ENCODE peak calls at places on chromosomes 12 and 14, in ten cellular contexts. One of them, this sample, is unnamed.
A peak's percentile ranks its signal among the peaks of the same experiment; 100 is the strongest.

GRCh38 chr14:21185506-21185905 is 29.6 kb upstream of the OR5AU1 start:
- DNase-seq in NCI-H146: no peak
- DNase-seq in H4: no peak
- DNase-seq in GM03348: peak; percentile 27
- DNase-seq in left colon: no peak
- DNase-seq in astrocyte: no peak
- DNase-seq in cardiac muscle cell: peak; percentile 78
- DNase-seq in sciatic nerve: no peak
- DNase-seq in stimulated activated CD4-positive, alpha-beta T cell treated with anti-CD3 and anti-CD28 coated beads, Interleukin-1b, Interleukin-23, amount 100 ng/mL, for 24 hours: no peak
- DNase-seq in D341Med: no peak
- DNase-seq in this sample: no peak

GRCh38 chr12:121238086-121238485 is 28.2 kb downstream of the P2RX4 start:
- DNase-seq in astrocyte: no peak
- DNase-seq in stimulated activated CD4-positive, alpha-beta T cell treated with anti-CD3 and anti-CD28 coated beads, Interleukin-1b, Interleukin-23, amount 100 ng/mL, for 24 hours: no peak
- DNase-seq in H4: no peak
- DNase-seq in GM03348: no peak
- DNase-seq in NCI-H146: peak; percentile 55
- DNase-seq in cardiac muscle cell: no peak
- DNase-seq in sciatic nerve: no peak
- DNase-seq in D341Med: no peak
- DNase-seq in left colon: no peak
- DNase-seq in this sample: no peak

GRCh38 chr12:46964496-46965098 is 114.8 kb upstream of the PCED1B start:
- DNase-seq in cardiac muscle cell: peak; percentile 78
- DNase-seq in stimulated activated CD4-positive, alpha-beta T cell treated with anti-CD3 and anti-CD28 coated beads, Interleukin-1b, Interleukin-23, amount 100 ng/mL, for 24 hours: no peak
- DNase-seq in NCI-H146: no peak
- DNase-seq in sciatic nerve: no peak
- DNase-seq in GM03348: peak; percentile 79
- DNase-seq in H4: peak; percentile 14
- DNase-seq in left colon: no peak
- DNase-seq in D341Med: no peak
- DNase-seq in astrocyte: peak; percentile 84
- DNase-seq in this sample: no peak

GRCh38 chr12:124543591-124544310 is 23.7 kb downstream of the NCOR2 start:
- DNase-seq in left colon: no peak
- DNase-seq in astrocyte: peak; percentile 52
- DNase-seq in NCI-H146: peak; percentile 76
- DNase-seq in H4: no peak
- DNase-seq in sciatic nerve: no peak
- DNase-seq in D341Med: peak; percentile 82
- DNase-seq in stimulated activated CD4-positive, alpha-beta T cell treated with anti-CD3 and anti-CD28 coated beads, Interleukin-1b, Interleukin-23, amount 100 ng/mL, for 24 hours: no peak
- DNase-seq in cardiac muscle cell: no peak
- DNase-seq in GM03348: no peak
- DNase-seq in this sample: peak; percentile 47

GRCh38 chr14:28297559-28297958 is 469.0 kb upstream of the FOXG1 start:
- DNase-seq in left colon: no peak
- DNase-seq in H4: no peak
- DNase-seq in GM03348: no peak
- DNase-seq in astrocyte: peak; percentile 58
- DNase-seq in stimulated activated CD4-positive, alpha-beta T cell treated with anti-CD3 and anti-CD28 coated beads, Interleukin-1b, Interleukin-23, amount 100 ng/mL, for 24 hours: no peak
- DNase-seq in D341Med: no peak
- DNase-seq in sciatic nerve: no peak
- DNase-seq in cardiac muscle cell: peak; percentile 43
- DNase-seq in NCI-H146: no peak
- DNase-seq in this sample: no peak

GRCh38 chr12:112848972-112849371 is 57.4 kb downstream of the RPH3A start:
- DNase-seq in left colon: no peak
- DNase-seq in D341Med: no peak
- DNase-seq in sciatic nerve: no peak
- DNase-seq in cardiac muscle cell: no peak
- DNase-seq in NCI-H146: peak; percentile 29
- DNase-seq in H4: no peak
- DNase-seq in stimulated activated CD4-positive, alpha-beta T cell treated with anti-CD3 and anti-CD28 coated beads, Interleukin-1b, Interleukin-23, amount 100 ng/mL, for 24 hours: no peak
- DNase-seq in astrocyte: no peak
- DNase-seq in GM03348: no peak
- DNase-seq in this sample: peak; percentile 49

GRCh38 chr14:90536092-90536491 is 139.3 kb downstream of the CALM1 start:
- DNase-seq in NCI-H146: no peak
- DNase-seq in GM03348: no peak
- DNase-seq in sciatic nerve: no peak
- DNase-seq in astrocyte: peak; percentile 23
- DNase-seq in stimulated activated CD4-positive, alpha-beta T cell treated with anti-CD3 and anti-CD28 coated beads, Interleukin-1b, Interleukin-23, amount 100 ng/mL, for 24 hours: no peak
- DNase-seq in D341Med: no peak
- DNase-seq in left colon: no peak
- DNase-seq in H4: no peak
- DNase-seq in cardiac muscle cell: peak; percentile 65
- DNase-seq in this sample: no peak

GRCh38 chr14:21278632-21279031 is 1.3 kb upstream of the RPGRIP1 start:
- DNase-seq in D341Med: no peak
- DNase-seq in stimulated activated CD4-positive, alpha-beta T cell treated with anti-CD3 and anti-CD28 coated beads, Interleukin-1b, Interleukin-23, amount 100 ng/mL, for 24 hours: no peak
- DNase-seq in GM03348: no peak
- DNase-seq in sciatic nerve: no peak
- DNase-seq in NCI-H146: no peak
- DNase-seq in H4: no peak
- DNase-seq in left colon: no peak
- DNase-seq in astrocyte: no peak
- DNase-seq in cardiac muscle cell: no peak
- DNase-seq in this sample: no peak

GRCh38 chr12:108782971-108783370 is 51.7 kb upstream of the CORO1C start:
- DNase-seq in H4: no peak
- DNase-seq in NCI-H146: no peak
- DNase-seq in left colon: no peak
- DNase-seq in cardiac muscle cell: no peak
- DNase-seq in stimulated activated CD4-positive, alpha-beta T cell treated with anti-CD3 and anti-CD28 coated beads, Interleukin-1b, Interleukin-23, amount 100 ng/mL, for 24 hours: no peak
- DNase-seq in GM03348: no peak
- DNase-seq in astrocyte: no peak
- DNase-seq in sciatic nerve: no peak
- DNase-seq in D341Med: no peak
- DNase-seq in this sample: no peak

GRCh38 chr12:117261267-117261666 is 71.0 kb upstream of the FBXO21 start:
- DNase-seq in GM03348: no peak
- DNase-seq in cardiac muscle cell: no peak
- DNase-seq in NCI-H146: no peak
- DNase-seq in sciatic nerve: no peak
- DNase-seq in stimulated activated CD4-positive, alpha-beta T cell treated with anti-CD3 and anti-CD28 coated beads, Interleukin-1b, Interleukin-23, amount 100 ng/mL, for 24 hours: no peak
- DNase-seq in D341Med: no peak
- DNase-seq in H4: no peak
- DNase-seq in astrocyte: peak; percentile 8
- DNase-seq in left colon: no peak
- DNase-seq in this sample: no peak

GRCh38 chr12:121894633-121895032 is 6.0 kb downstream of the PSMD9 start:
- DNase-seq in sciatic nerve: no peak
- DNase-seq in H4: no peak
- DNase-seq in left colon: no peak
- DNase-seq in astrocyte: peak; percentile 41
- DNase-seq in D341Med: peak; percentile 57
- DNase-seq in NCI-H146: peak; percentile 34
- DNase-seq in GM03348: peak; percentile 18
- DNase-seq in cardiac muscle cell: peak; percentile 54
- DNase-seq in stimulated activated CD4-positive, alpha-beta T cell treated with anti-CD3 and anti-CD28 coated beads, Interleukin-1b, Interleukin-23, amount 100 ng/mL, for 24 hours: no peak
- DNase-seq in this sample: no peak

GRCh38 chr12:31874961-31875608 is 84.1 kb upstream of the RESF1 start:
- DNase-seq in NCI-H146: no peak
- DNase-seq in D341Med: no peak
- DNase-seq in astrocyte: peak; percentile 75
- DNase-seq in H4: peak; percentile 85
- DNase-seq in left colon: peak; percentile 33
- DNase-seq in cardiac muscle cell: peak; percentile 91
- DNase-seq in GM03348: peak; percentile 60
- DNase-seq in sciatic nerve: no peak
- DNase-seq in stimulated activated CD4-positive, alpha-beta T cell treated with anti-CD3 and anti-CD28 coated beads, Interleukin-1b, Interleukin-23, amount 100 ng/mL, for 24 hours: peak; percentile 49
- DNase-seq in this sample: no peak

GRCh38 chr12:92628476-92628875 is 74.3 kb upstream of the PLEKHG7 start:
- DNase-seq in NCI-H146: no peak
- DNase-seq in GM03348: no peak
- DNase-seq in stimulated activated CD4-positive, alpha-beta T cell treated with anti-CD3 and anti-CD28 coated beads, Interleukin-1b, Interleukin-23, amount 100 ng/mL, for 24 hours: no peak
- DNase-seq in cardiac muscle cell: no peak
- DNase-seq in sciatic nerve: no peak
- DNase-seq in astrocyte: peak; percentile 71
- DNase-seq in D341Med: no peak
- DNase-seq in H4: no peak
- DNase-seq in left colon: no peak
- DNase-seq in this sample: no peak

GRCh38 chr12:18430425-18431048 is 169.2 kb downstream of the PIK3C2G start:
- DNase-seq in stimulated activated CD4-positive, alpha-beta T cell treated with anti-CD3 and anti-CD28 coated beads, Interleukin-1b, Interleukin-23, amount 100 ng/mL, for 24 hours: no peak
- DNase-seq in astrocyte: peak; percentile 25
- DNase-seq in sciatic nerve: no peak
- DNase-seq in NCI-H146: peak; percentile 88
- DNase-seq in H4: peak; percentile 43
- DNase-seq in left colon: peak; percentile 13
- DNase-seq in D341Med: peak; percentile 63
- DNase-seq in GM03348: peak; percentile 74
- DNase-seq in cardiac muscle cell: peak; percentile 77
- DNase-seq in this sample: peak; percentile 35

GRCh38 chr12:24888813-24889212 is 60.1 kb downstream of the BCAT1 start:
- DNase-seq in stimulated activated CD4-positive, alpha-beta T cell treated with anti-CD3 and anti-CD28 coated beads, Interleukin-1b, Interleukin-23, amount 100 ng/mL, for 24 hours: no peak
- DNase-seq in astrocyte: no peak
- DNase-seq in cardiac muscle cell: no peak
- DNase-seq in D341Med: no peak
- DNase-seq in GM03348: no peak
- DNase-seq in H4: no peak
- DNase-seq in NCI-H146: no peak
- DNase-seq in sciatic nerve: no peak
- DNase-seq in left colon: no peak
- DNase-seq in this sample: no peak

GRCh38 chr14:69298131-69299071 is 38.4 kb downstream of the GALNT16 start:
- DNase-seq in H4: no peak
- DNase-seq in D341Med: no peak
- DNase-seq in NCI-H146: no peak
- DNase-seq in sciatic nerve: peak; percentile 59
- DNase-seq in left colon: no peak
- DNase-seq in cardiac muscle cell: no peak
- DNase-seq in stimulated activated CD4-positive, alpha-beta T cell treated with anti-CD3 and anti-CD28 coated beads, Interleukin-1b, Interleukin-23, amount 100 ng/mL, for 24 hours: no peak
- DNase-seq in GM03348: no peak
- DNase-seq in astrocyte: no peak
- DNase-seq in this sample: peak; percentile 3

GRCh38 chr12:12070674-12071661 is at the start of gene BCL2L14:
- DNase-seq in GM03348: no peak
- DNase-seq in NCI-H146: peak; percentile 74
- DNase-seq in H4: no peak
- DNase-seq in D341Med: no peak
- DNase-seq in cardiac muscle cell: no peak
- DNase-seq in astrocyte: peak; percentile 12
- DNase-seq in sciatic nerve: no peak
- DNase-seq in stimulated activated CD4-positive, alpha-beta T cell treated with anti-CD3 and anti-CD28 coated beads, Interleukin-1b, Interleukin-23, amount 100 ng/mL, for 24 hours: no peak
- DNase-seq in left colon: peak; percentile 26
- DNase-seq in this sample: no peak

GRCh38 chr12:93707836-93708235 is 30.7 kb downstream of the CRADD start:
- DNase-seq in left colon: no peak
- DNase-seq in GM03348: no peak
- DNase-seq in cardiac muscle cell: no peak
- DNase-seq in D341Med: no peak
- DNase-seq in NCI-H146: no peak
- DNase-seq in sciatic nerve: no peak
- DNase-seq in astrocyte: peak; percentile 78
- DNase-seq in H4: no peak
- DNase-seq in stimulated activated CD4-positive, alpha-beta T cell treated with anti-CD3 and anti-CD28 coated beads, Interleukin-1b, Interleukin-23, amount 100 ng/mL, for 24 hours: no peak
- DNase-seq in this sample: no peak

GRCh38 chr12:116389326-116389725 is 111.8 kb upstream of the MED13L start:
- DNase-seq in sciatic nerve: no peak
- DNase-seq in NCI-H146: no peak
- DNase-seq in astrocyte: no peak
- DNase-seq in cardiac muscle cell: no peak
- DNase-seq in left colon: no peak
- DNase-seq in D341Med: no peak
- DNase-seq in H4: no peak
- DNase-seq in stimulated activated CD4-positive, alpha-beta T cell treated with anti-CD3 and anti-CD28 coated beads, Interleukin-1b, Interleukin-23, amount 100 ng/mL, for 24 hours: no peak
- DNase-seq in GM03348: no peak
- DNase-seq in this sample: no peak

GRCh38 chr12:53595212-53595611 is 31.0 kb downstream of the ATF7 start:
- DNase-seq in D341Med: no peak
- DNase-seq in astrocyte: no peak
- DNase-seq in GM03348: no peak
- DNase-seq in NCI-H146: no peak
- DNase-seq in cardiac muscle cell: no peak
- DNase-seq in sciatic nerve: no peak
- DNase-seq in stimulated activated CD4-positive, alpha-beta T cell treated with anti-CD3 and anti-CD28 coated beads, Interleukin-1b, Interleukin-23, amount 100 ng/mL, for 24 hours: no peak
- DNase-seq in left colon: no peak
- DNase-seq in H4: no peak
- DNase-seq in this sample: no peak

GRCh38 chr12:108852674-108853073 is 4.7 kb downstream of the SSH1 start:
- DNase-seq in left colon: no peak
- DNase-seq in H4: no peak
- DNase-seq in GM03348: no peak
- DNase-seq in sciatic nerve: no peak
- DNase-seq in D341Med: no peak
- DNase-seq in stimulated activated CD4-positive, alpha-beta T cell treated with anti-CD3 and anti-CD28 coated beads, Interleukin-1b, Interleukin-23, amount 100 ng/mL, for 24 hours: no peak
- DNase-seq in astrocyte: peak; percentile 44
- DNase-seq in NCI-H146: no peak
- DNase-seq in cardiac muscle cell: peak; percentile 79
- DNase-seq in this sample: no peak

GRCh38 chr14:93951798-93952540 is 24.4 kb downstream of the ASB2 start:
- DNase-seq in astrocyte: peak; percentile 13
- DNase-seq in D341Med: no peak
- DNase-seq in cardiac muscle cell: no peak
- DNase-seq in left colon: no peak
- DNase-seq in GM03348: no peak
- DNase-seq in sciatic nerve: no peak
- DNase-seq in NCI-H146: no peak
- DNase-seq in H4: no peak
- DNase-seq in stimulated activated CD4-positive, alpha-beta T cell treated with anti-CD3 and anti-CD28 coated beads, Interleukin-1b, Interleukin-23, amount 100 ng/mL, for 24 hours: no peak
- DNase-seq in this sample: no peak

GRCh38 chr14:103161054-103161397 is 37.8 kb downstream of the TNFAIP2 start:
- DNase-seq in GM03348: peak; percentile 53
- DNase-seq in sciatic nerve: no peak
- DNase-seq in stimulated activated CD4-positive, alpha-beta T cell treated with anti-CD3 and anti-CD28 coated beads, Interleukin-1b, Interleukin-23, amount 100 ng/mL, for 24 hours: no peak
- DNase-seq in H4: peak; percentile 55
- DNase-seq in left colon: no peak
- DNase-seq in D341Med: no peak
- DNase-seq in cardiac muscle cell: peak; percentile 50
- DNase-seq in astrocyte: peak; percentile 5
- DNase-seq in NCI-H146: no peak
- DNase-seq in this sample: no peak

GRCh38 chr12:92078167-92079053 is 67.2 kb downstream of the BTG1 start:
- DNase-seq in astrocyte: peak; percentile 91
- DNase-seq in D341Med: no peak
- DNase-seq in GM03348: peak; percentile 73
- DNase-seq in stimulated activated CD4-positive, alpha-beta T cell treated with anti-CD3 and anti-CD28 coated beads, Interleukin-1b, Interleukin-23, amount 100 ng/mL, for 24 hours: no peak
- DNase-seq in left colon: no peak
- DNase-seq in sciatic nerve: no peak
- DNase-seq in cardiac muscle cell: peak; percentile 91
- DNase-seq in NCI-H146: no peak
- DNase-seq in H4: peak; percentile 56
- DNase-seq in this sample: no peak

GRCh38 chr12:63440063-63440462 is 228.2 kb downstream of the DPY19L2 start:
- DNase-seq in D341Med: no peak
- DNase-seq in cardiac muscle cell: no peak
- DNase-seq in left colon: no peak
- DNase-seq in sciatic nerve: no peak
- DNase-seq in stimulated activated CD4-positive, alpha-beta T cell treated with anti-CD3 and anti-CD28 coated beads, Interleukin-1b, Interleukin-23, amount 100 ng/mL, for 24 hours: no peak
- DNase-seq in NCI-H146: peak; percentile 66
- DNase-seq in GM03348: no peak
- DNase-seq in H4: no peak
- DNase-seq in astrocyte: peak; percentile 0
- DNase-seq in this sample: peak; percentile 29

GRCh38 chr14:69719501-69719951 is 47.4 kb upstream of the SRSF5 start:
- DNase-seq in sciatic nerve: no peak
- DNase-seq in D341Med: no peak
- DNase-seq in NCI-H146: no peak
- DNase-seq in GM03348: peak; percentile 88
- DNase-seq in astrocyte: peak; percentile 95
- DNase-seq in stimulated activated CD4-positive, alpha-beta T cell treated with anti-CD3 and anti-CD28 coated beads, Interleukin-1b, Interleukin-23, amount 100 ng/mL, for 24 hours: no peak
- DNase-seq in H4: no peak
- DNase-seq in left colon: no peak
- DNase-seq in cardiac muscle cell: peak; percentile 99
- DNase-seq in this sample: no peak

GRCh38 chr12:92382383-92382878 is 236.8 kb upstream of the BTG1 start:
- DNase-seq in H4: no peak
- DNase-seq in D341Med: no peak
- DNase-seq in NCI-H146: no peak
- DNase-seq in stimulated activated CD4-positive, alpha-beta T cell treated with anti-CD3 and anti-CD28 coated beads, Interleukin-1b, Interleukin-23, amount 100 ng/mL, for 24 hours: no peak
- DNase-seq in left colon: no peak
- DNase-seq in cardiac muscle cell: no peak
- DNase-seq in astrocyte: no peak
- DNase-seq in sciatic nerve: no peak
- DNase-seq in GM03348: no peak
- DNase-seq in this sample: no peak

GRCh38 chr14:20427231-20428009 is 8.5 kb downstream of the KLHL33 start:
- DNase-seq in D341Med: no peak
- DNase-seq in NCI-H146: peak; percentile 21
- DNase-seq in H4: peak; percentile 69
- DNase-seq in GM03348: peak; percentile 66
- DNase-seq in left colon: no peak
- DNase-seq in sciatic nerve: no peak
- DNase-seq in cardiac muscle cell: peak; percentile 61
- DNase-seq in astrocyte: peak; percentile 59
- DNase-seq in stimulated activated CD4-positive, alpha-beta T cell treated with anti-CD3 and anti-CD28 coated beads, Interleukin-1b, Interleukin-23, amount 100 ng/mL, for 24 hours: no peak
- DNase-seq in this sample: no peak

This sample was measured in NCI-H748 treated with DMSO at 0.1 percent for 48 hours.